ENCODE peak calls at places on chromosomes 4 and X, in five cellular contexts. H is MCF 10A; R is NCI-H1105; Y is activated CD4-positive, alpha-beta T cell treated with anti-CD3 and anti-CD28 coated beads, Interleukin-2, amount 50 U/mL, for 4 hours; L is AG04450. V is an unnamed sample.
A peak's percentile ranks its signal among the peaks of the same experiment; 100 is the strongest.

GRCh38 chrX:38661561-38661960 is 100.2 kb downstream of the TSPAN7 start:
- DNase-seq in L (no peak), R (no peak), H (no peak), Y (no peak), V (no peak)

GRCh38 chr4:160772668-160773067 is 1391.1 kb downstream of the FSTL5 start:
- DNase-seq in R (no peak), Y (no peak), H (peak; percentile 8), L (no peak), V (no peak)

GRCh38 chr4:13706716-13707115 is 79.2 kb upstream of the BOD1L1 start:
- DNase-seq in Y (no peak), H (peak; percentile 2), R (no peak), L (no peak), V (no peak)

GRCh38 chrX:44082829-44083228 is 109.6 kb upstream of the NDP start:
- DNase-seq in H (no peak), L (no peak), Y (no peak), R (no peak), V (no peak)

GRCh38 chrX:100829730-100830129 is 9.5 kb downstream of the CSTF2 start:
- DNase-seq in L (no peak), R (no peak), H (peak; percentile 42), Y (peak; percentile 3), V (no peak)

GRCh38 chr4:4766570-4766969 is 92.9 kb upstream of the MSX1 start:
- DNase-seq in H (no peak), Y (no peak), R (no peak), L (no peak), V (no peak)

GRCh38 chrX:332916-333610 is 14.5 kb upstream of the GTPBP6 start:
- DNase-seq in R (no peak), L (no peak), H (no peak), Y (no peak), V (no peak)

GRCh38 chr4:110055014-110055768 is 142.5 kb downstream of the EGF start:
- DNase-seq in R (no peak), L (no peak), Y (no peak), H (no peak), V (no peak)

GRCh38 chr4:88660446-88661294 is 37.0 kb downstream of the NAP1L5 start:
- DNase-seq in R (no peak), Y (no peak), L (no peak), H (peak; percentile 10), V (peak; percentile 28)

GRCh38 chr4:15995826-15996225 is 32.9 kb upstream of the FGFBP2 start:
- DNase-seq in L (no peak), H (no peak), Y (no peak), R (no peak), V (no peak)

GRCh38 chr4:82692101-82692780 is 106.4 kb downstream of the SCD5 start:
- DNase-seq in Y (no peak), R (no peak), L (no peak), H (no peak), V (no peak)

GRCh38 chrX:16870861-16871584 is 861 bp upstream of the RBBP7 start:
- DNase-seq in H (no peak), R (no peak), L (no peak), Y (no peak), V (peak; percentile 24)

GRCh38 chrX:13026877-13027652 is 17.4 kb downstream of the FAM9C start:
- DNase-seq in H (no peak), L (no peak), Y (no peak), R (no peak), V (no peak)

GRCh38 chr4:55871299-55871800 is 17.9 kb downstream of the EXOC1 start:
- DNase-seq in Y (no peak), L (no peak), H (no peak), R (no peak), V (no peak)